ENCODE peak calls at places on chromosomes 16 and 17, in seven cellular contexts. I is psoas muscle; B is cardiac muscle cell; O is activated CD8-positive, alpha-beta T cell treated with anti-CD3 and anti-CD28 coated beads for 36 hours; Y is HL-60; X is fibroblast of lung; U is WTC11. E is an unnamed sample.

GRCh38 chr17:8518858-8519257 is 83.2 kb downstream of the NDEL1 start:
- DNase-seq in B (no peak), I (no peak), Y (no peak), U (no peak), X (no peak), O (no peak), E (no peak)

GRCh38 chr17:66682293-66682692 is 152.6 kb upstream of the CACNG5 start:
- DNase-seq in X (peak), B (no peak), O (no peak), I (no peak), Y (no peak), U (no peak), E (no peak)

GRCh38 chr17:41618341-41619161 is 5.8 kb downstream of the KRT17 start:
- DNase-seq in I (no peak), U (no peak), Y (no peak), B (no peak), O (no peak), X (no peak), E (no peak)

GRCh38 chr16:26983426-26983825 is 83.3 kb upstream of the C16orf82 start:
- DNase-seq in I (no peak), O (no peak), X (peak), U (no peak), B (no peak), Y (no peak), E (no peak)

GRCh38 chr17:81601525-81602120 is 35.3 kb downstream of the NPLOC4 start:
- DNase-seq in U (peak), O (peak), Y (no peak), X (peak), I (no peak), B (peak), E (no peak)

GRCh38 chr17:45282683-45283644 is 21.1 kb upstream of the SPATA32 start:
- DNase-seq in O (peak), B (peak), U (no peak), X (peak), Y (no peak), I (peak), E (no peak)

GRCh38 chr16:68921654-68922053 is 78.3 kb downstream of the TANGO6 start:
- DNase-seq in B (no peak), O (no peak), Y (no peak), I (no peak), X (peak), U (no peak), E (peak)

GRCh38 chr16:14013145-14013570 is 58.0 kb upstream of the MRTFB start:
- DNase-seq in U (no peak), X (no peak), O (no peak), Y (no peak), B (no peak), I (no peak), E (no peak)

GRCh38 chr16:15643453-15644305 is 725 bp upstream of the MARF1 start:
- DNase-seq in Y (peak), U (no peak), B (peak), X (peak), O (peak), I (no peak), E (no peak)

GRCh38 chr17:28497931-28498330 is 8.2 kb upstream of the FOXN1 start:
- DNase-seq in I (no peak), B (no peak), O (no peak), U (peak), Y (no peak), X (no peak), E (no peak)

GRCh38 chr16:51337662-51338061 is 186.6 kb upstream of the SALL1 start:
- DNase-seq in O (no peak), X (no peak), U (peak), B (no peak), Y (no peak), I (no peak), E (no peak)

GRCh38 chr16:53131363-53132071 is 76.7 kb downstream of the CHD9 start:
- DNase-seq in B (peak), O (peak), Y (peak), U (peak), I (peak), X (peak), E (no peak)

GRCh38 chr17:13047016-13047415 is 29.2 kb upstream of the ELAC2 start:
- DNase-seq in I (no peak), O (no peak), Y (no peak), X (no peak), U (no peak), B (no peak), E (no peak)

DNA sequence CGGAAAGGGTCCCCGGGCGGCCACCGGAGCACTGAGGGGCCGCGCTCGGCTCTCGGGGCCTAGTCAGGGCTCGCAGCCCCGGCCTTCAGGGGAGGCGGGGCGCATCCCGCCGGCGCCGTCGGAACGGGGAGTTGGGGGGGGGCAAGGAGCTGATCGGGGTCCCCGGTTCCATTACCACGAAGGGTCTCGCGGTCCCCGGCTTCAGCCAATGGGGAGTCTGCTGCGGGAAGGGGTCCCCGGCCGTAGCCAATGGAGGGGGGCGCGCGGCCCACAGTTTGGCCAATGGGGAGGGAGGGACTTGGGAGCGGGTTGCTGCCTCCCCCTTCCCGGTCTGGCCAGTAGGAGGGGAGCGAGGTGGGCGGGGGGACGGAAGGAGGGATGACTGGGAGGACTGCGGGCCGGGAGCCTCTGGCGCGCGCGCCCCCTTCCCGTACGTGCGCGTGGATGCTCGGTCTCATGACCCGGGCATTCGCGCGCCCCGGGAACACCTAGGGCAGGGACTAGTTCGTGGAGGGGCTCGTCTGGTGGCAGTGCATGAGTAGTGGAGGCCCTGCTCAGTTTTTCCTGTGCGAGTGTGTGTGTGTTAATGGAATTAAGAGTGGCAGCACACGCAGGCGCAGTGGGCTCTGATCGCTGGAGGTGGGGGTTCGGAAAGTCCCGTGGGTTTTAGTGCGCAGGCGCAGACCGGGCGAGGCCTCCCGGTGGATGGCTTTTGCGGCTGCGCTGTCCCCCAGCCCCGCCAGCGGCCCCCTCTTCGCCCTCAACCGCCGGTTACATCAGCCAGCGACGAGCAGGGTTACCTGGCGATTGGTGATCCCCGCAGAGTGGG is 1.1 kb downstream of the ATXN2L start:
- DNase-seq in B (peak), I (peak), O (peak), X (peak), U (peak), Y (peak), E (peak)
- TF ChIP-seq CTCF in B (no peak), I (no peak), O (no peak), X (no peak), U (no peak), Y (no peak), E (no peak)

GRCh38 chr16:21952793-21953540 is at the start of gene UQCRC2:
- DNase-seq in Y (peak), U (peak), I (peak), X (peak), O (peak), B (peak), E (peak)

GRCh38 chr16:21949713-21950260 is 3.4 kb upstream of the UQCRC2 start:
- DNase-seq in Y (no peak), U (no peak), O (no peak), B (no peak), X (no peak), I (no peak), E (no peak)

GRCh38 chr16:21953541-21953902 is 361 bp downstream of the UQCRC2 start:
- DNase-seq in U (no peak), B (no peak), Y (no peak), I (no peak), O (no peak), X (no peak), E (no peak)

GRCh38 chr16:21952040-21952792 is 945 bp upstream of the UQCRC2 start:
- DNase-seq in U (peak), X (peak), I (peak), B (peak), O (peak), Y (peak), E (peak)

GRCh38 chr16:21950782-21951521 is 2.2 kb upstream of the UQCRC2 start:
- DNase-seq in Y (no peak), X (peak), I (no peak), U (no peak), B (peak), O (peak), E (no peak)
- TF ChIP-seq CTCF in Y (peak), X (peak), I (peak), U (no peak), B (peak), O (peak), E (peak)

GRCh38 chr17:49494937-49495841 is at the start of gene NGFR:
- DNase-seq in B (peak), X (no peak), U (peak), O (peak), I (peak), Y (peak), E (no peak)
- TF ChIP-seq CTCF in B (no peak), X (no peak), U (no peak), O (no peak), I (no peak), Y (no peak), E (no peak)

GRCh38 chr17:39919087-39919683 is 750 bp upstream of the GSDMB start:
- DNase-seq in Y (no peak), B (no peak), O (no peak), X (no peak), I (no peak), U (no peak), E (no peak)

GRCh38 chr17:39915559-39915958 is 2.9 kb downstream of the GSDMB start:
- DNase-seq in O (no peak), U (no peak), B (no peak), I (no peak), X (no peak), Y (no peak), E (no peak)

GRCh38 chr17:39913989-39914388 is 4.4 kb downstream of the GSDMB start:
- DNase-seq in B (no peak), O (no peak), U (no peak), Y (no peak), I (no peak), X (no peak), E (no peak)

GRCh38 chr17:39920218-39921210 is 2.1 kb upstream of the GSDMB start:
- DNase-seq in B (no peak), I (no peak), U (no peak), O (peak), X (no peak), Y (no peak), E (no peak)

DNA sequence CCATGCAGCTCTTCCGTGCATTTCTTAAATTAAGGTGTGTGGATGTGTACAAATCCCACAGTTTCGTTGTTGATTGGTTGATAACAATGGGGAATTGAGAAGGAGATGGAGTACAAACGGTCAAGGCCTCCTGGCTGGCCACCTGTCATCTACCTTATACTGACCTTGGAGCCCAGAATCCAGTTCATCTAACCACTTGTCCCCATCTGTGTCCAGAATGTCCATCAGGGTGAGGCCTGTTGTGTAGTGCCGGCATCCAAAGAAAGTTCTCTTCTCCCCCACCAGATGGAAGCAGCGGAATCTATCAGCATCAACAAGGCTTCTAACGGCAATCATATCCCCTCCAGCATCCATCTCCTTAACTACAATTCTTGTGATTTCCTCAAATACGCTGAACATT is 1.5 kb downstream of the GSDMB start:
- DNase-seq in Y (no peak), B (no peak), O (no peak), I (no peak), X (no peak), U (no peak), E (no peak)
- TF ChIP-seq CTCF in Y (no peak), B (peak), O (no peak), I (no peak), X (no peak), U (no peak), E (peak)

GRCh38 chr16:88458039-88458772 is 5.1 kb downstream of the ZFPM1 start:
- DNase-seq in O (no peak), U (no peak), I (no peak), B (no peak), X (no peak), Y (no peak), E (no peak)

GRCh38 chr16:88456356-88457292 is 3.5 kb downstream of the ZFPM1 start:
- DNase-seq in I (no peak), Y (no peak), B (no peak), U (no peak), O (peak), X (no peak), E (no peak)

GRCh38 chr16:88453621-88454314 is 688 bp downstream of the ZFPM1 start:
- DNase-seq in O (peak), Y (no peak), X (no peak), U (no peak), B (peak), I (no peak), E (no peak)

GRCh38 chr16:88454315-88455057 is 1.4 kb downstream of the ZFPM1 start:
- DNase-seq in B (peak), X (no peak), I (no peak), O (peak), U (no peak), Y (no peak), E (no peak)

GRCh38 chr16:88455610-88456355 is 2.7 kb downstream of the ZFPM1 start:
- DNase-seq in X (peak), Y (no peak), B (no peak), I (no peak), O (peak), U (peak), E (peak)
- TF ChIP-seq CTCF in X (no peak), Y (no peak), B (peak), I (no peak), O (peak), U (no peak), E (peak)

DNA sequence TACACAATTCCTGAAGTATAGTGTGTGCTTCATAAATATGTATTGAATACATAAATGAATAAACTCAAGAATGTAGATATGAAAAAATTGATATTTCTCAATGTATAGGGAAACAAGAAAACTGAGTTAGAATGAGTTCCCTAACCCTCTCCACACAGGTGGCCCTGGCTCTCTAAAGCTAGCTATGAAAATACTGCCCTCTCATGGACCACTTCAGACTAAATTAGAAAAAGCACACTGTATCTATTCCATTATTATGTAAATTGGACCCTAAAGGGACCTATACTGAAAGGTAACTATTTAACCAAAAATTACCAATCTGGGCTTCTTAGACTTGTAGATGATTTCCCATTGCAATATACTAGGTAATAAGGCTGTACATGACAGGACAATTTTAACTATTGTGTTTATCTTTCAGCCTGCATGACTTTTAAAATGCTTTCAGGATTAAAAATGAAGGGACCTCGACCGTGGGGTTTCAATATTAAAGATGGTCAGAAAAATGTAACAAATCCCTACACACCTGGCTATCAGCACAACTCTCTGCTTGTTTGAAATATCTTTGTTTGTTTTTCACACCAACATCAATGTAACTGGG is 672.5 kb upstream of the KIF2B start:
- DNase-seq in U (no peak), Y (no peak), O (no peak), I (no peak), X (peak), B (peak), E (no peak)
- TF ChIP-seq CTCF in U (no peak), Y (no peak), O (no peak), I (peak), X (no peak), B (peak), E (peak)

GRCh38 chr17:19978206-19978802 is 676 bp upstream of the AKAP10 start:
- DNase-seq in U (no peak), X (no peak), Y (no peak), B (no peak), I (no peak), O (peak), E (no peak)
- TF ChIP-seq CTCF in U (no peak), X (no peak), Y (no peak), B (no peak), I (no peak), O (no peak), E (no peak)

DNA sequence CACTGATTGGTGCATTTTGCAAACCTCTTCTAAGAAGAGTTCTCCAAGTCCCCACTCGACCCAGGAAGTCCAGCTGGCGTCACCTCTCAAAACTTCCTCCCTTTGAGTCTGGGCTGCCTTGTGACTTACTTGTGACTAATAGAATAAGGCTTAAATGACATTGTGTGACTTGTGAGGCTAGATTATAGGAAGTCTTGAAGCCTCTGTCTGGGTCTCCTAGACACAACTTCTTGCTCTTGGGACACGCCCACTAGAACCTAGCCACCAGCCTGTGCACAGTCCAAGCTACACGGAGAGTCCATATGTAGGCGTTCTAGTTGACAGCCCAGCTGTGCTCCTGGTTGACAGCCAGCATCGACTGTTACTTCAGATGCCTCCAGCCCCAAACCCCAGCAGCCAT is 66.7 kb upstream of the TANC2 start:
- DNase-seq in I (no peak), Y (no peak), U (no peak), X (no peak), B (no peak), O (no peak), E (no peak)
- TF ChIP-seq CTCF in I (no peak), Y (no peak), U (no peak), X (no peak), B (no peak), O (no peak), E (no peak)

DNA sequence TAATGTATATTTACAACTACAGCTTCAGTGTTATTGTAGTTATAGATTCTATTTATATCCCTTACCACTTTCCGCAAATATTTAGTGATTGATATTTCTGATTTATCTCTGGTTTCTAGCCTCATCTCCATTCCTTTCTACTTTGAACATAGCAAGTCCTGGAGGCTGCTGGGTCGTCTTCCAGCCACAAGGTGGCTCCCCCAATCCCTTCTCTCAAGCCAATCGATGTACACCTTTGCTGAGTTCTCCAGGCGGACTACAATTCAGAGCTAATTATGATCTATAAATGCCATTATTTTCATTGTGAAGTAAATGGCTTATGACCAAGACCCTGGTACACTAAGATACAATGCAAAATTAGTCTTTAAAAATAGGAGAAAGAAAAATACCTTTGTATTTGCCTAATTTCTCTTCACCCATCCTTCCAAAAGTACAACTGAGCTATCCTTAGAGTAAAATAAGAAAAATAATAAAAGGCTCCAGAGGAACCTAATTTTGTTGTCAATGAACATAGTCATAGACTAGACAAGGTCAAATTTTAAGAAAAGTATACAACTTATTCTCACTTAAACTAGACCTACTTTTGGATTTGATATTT is 122.1 kb downstream of the SKAP1 start:
- DNase-seq in X (peak), Y (no peak), I (no peak), U (peak), O (peak), B (peak), E (peak)
- TF ChIP-seq CTCF in X (peak), Y (peak), I (peak), U (peak), O (peak), B (peak), E (peak)

GRCh38 chr17:71460943-71461342 is 659.9 kb upstream of the SOX9 start:
- DNase-seq in B (peak), O (peak), U (peak), X (peak), I (no peak), Y (no peak), E (no peak)
- TF ChIP-seq CTCF in B (peak), O (peak), U (peak), X (peak), I (peak), Y (peak), E (peak)

E was measured in epithelial cell of proximal tubule.